ENCODE peak calls at places on chromosome 21, in nine cellular contexts. A is progenitor cell of endocrine pancreas; H is IMR-90; V is HCT116; C is ovary; X is NB4; S is brain microvascular endothelial cell; N is CD8-positive, alpha-beta T cell; E is HepG2. W is an unnamed sample.

GRCh38 chr21:46442938-46443337 is 15.8 kb upstream of the DIP2A start:
- DNase-seq in A (no peak), H (no peak), V (no peak), C (no peak), X (peak; percentile 16), S (no peak), N (no peak), E (no peak), W (no peak)

GRCh38 chr21:15826147-15826780 is 96.5 kb downstream of the USP25 start:
- DNase-seq in A (no peak), H (peak; percentile 54), V (peak; percentile 51), C (no peak), X (peak; percentile 55), S (no peak), N (no peak), E (peak; percentile 72), W (peak; percentile 85)

GRCh38 chr21:16587671-16588379 is 858.0 kb downstream of the USP25 start:
- DNase-seq in A (no peak), H (peak; percentile 77), V (no peak), C (peak; percentile 61), X (no peak), S (no peak), N (no peak), E (no peak), W (peak; percentile 84)

GRCh38 chr21:25107708-25108107 is 499.6 kb downstream of the MRPL39 start:
- DNase-seq in A (no peak), H (peak; percentile 94), V (no peak), C (no peak), X (peak; percentile 80), S (peak; percentile 62), N (no peak), E (no peak), W (peak; percentile 11)

GRCh38 chr21:45894107-45894810 is 87.3 kb upstream of the COL6A1 start:
- DNase-seq in A (no peak), H (peak; percentile 85), V (no peak), C (no peak), X (no peak), S (peak; percentile 53), N (no peak), E (no peak), W (no peak)

GRCh38 chr21:38806153-38806941 is 618 bp downstream of the ETS2 start:
- DNase-seq in A (peak; percentile 27), H (no peak), V (no peak), C (peak; percentile 59), X (peak; percentile 55), S (no peak), N (peak; percentile 24), E (no peak), W (no peak)

GRCh38 chr21:25964009-25964408 is 206.6 kb downstream of the APP start:
- DNase-seq in A (no peak), H (no peak), V (no peak), C (no peak), X (peak; percentile 1), S (no peak), N (no peak), E (no peak), W (peak; percentile 80)

GRCh38 chr21:22575165-22575584 is 1577.0 kb downstream of the NCAM2 start:
- DNase-seq in A (no peak), H (no peak), V (no peak), C (no peak), X (peak; percentile 50), S (no peak), N (no peak), E (no peak), W (no peak)

DNA sequence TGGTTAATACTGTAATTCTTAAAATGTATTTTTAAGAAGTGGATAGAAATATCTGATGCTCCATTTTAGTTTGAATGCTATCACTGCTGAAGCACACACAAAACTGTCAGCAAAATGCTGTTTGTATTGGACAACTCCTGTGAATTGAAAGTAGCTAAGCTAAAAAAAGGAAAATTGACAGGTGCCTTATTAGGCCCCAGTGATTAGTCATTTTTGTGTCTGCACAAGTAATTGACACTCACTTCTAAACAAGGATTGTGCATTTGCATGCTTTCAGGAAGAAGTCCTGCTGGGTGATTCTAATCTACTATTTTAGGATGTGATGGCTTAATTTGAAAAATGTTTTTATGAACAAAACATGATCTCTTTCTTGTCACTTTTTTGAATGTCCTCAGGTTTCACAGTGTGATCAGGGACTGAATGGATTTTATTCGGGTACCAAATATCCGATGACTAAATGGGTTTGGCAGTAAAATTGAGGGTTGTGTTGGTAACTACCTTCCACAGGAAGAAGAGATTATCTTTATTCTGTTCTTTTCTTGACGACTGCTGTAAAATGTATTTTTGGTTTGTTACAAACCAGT is 13.0 kb upstream of the MAP3K7CL start:
- DNase-seq in A (no peak), H (no peak), V (no peak), C (no peak), X (no peak), S (no peak), N (no peak), E (no peak), W (peak; percentile 40)
- TF ChIP-seq CTCF in A (no peak), H (no peak), V (no peak), C (no peak), X (no peak), S (no peak), N (no peak), E (no peak), W (no peak)

GRCh38 chr21:43858806-43859648 is 6.0 kb upstream of the AGPAT3 start:
- DNase-seq in A (no peak), H (no peak), V (no peak), C (no peak), X (no peak), S (no peak), N (no peak), E (peak; percentile 50), W (no peak)
- TF ChIP-seq CTCF in A (no peak), H (no peak), V (no peak), C (no peak), X (no peak), S (no peak), N (no peak), E (peak; percentile 46), W (no peak)

GRCh38 chr21:28742527-28742926 is 250.2 kb downstream of the LTN1 start:
- DNase-seq in A (no peak), H (peak; percentile 76), V (no peak), C (no peak), X (no peak), S (peak; percentile 33), N (no peak), E (no peak), W (peak; percentile 54)
- TF ChIP-seq CTCF in A (no peak), H (peak; percentile 75), V (no peak), C (no peak), X (no peak), S (peak; percentile 24), N (no peak), E (no peak), W (peak; percentile 35)

GRCh38 chr21:41407541-41408460 is 18.2 kb upstream of the MX1 start:
- DNase-seq in A (no peak), H (no peak), V (no peak), C (no peak), X (no peak), S (no peak), N (no peak), E (no peak), W (no peak)

GRCh38 chr21:41410361-41410760 is 15.7 kb upstream of the MX1 start:
- DNase-seq in A (no peak), H (no peak), V (no peak), C (no peak), X (no peak), S (no peak), N (no peak), E (no peak), W (no peak)

GRCh38 chr21:41406340-41406739 is 19.7 kb upstream of the MX1 start:
- DNase-seq in A (no peak), H (no peak), V (no peak), C (no peak), X (peak; percentile 55), S (no peak), N (no peak), E (no peak), W (no peak)

GRCh38 chr21:41411449-41412089 is 14.5 kb upstream of the MX1 start:
- DNase-seq in A (no peak), H (no peak), V (no peak), C (no peak), X (peak; percentile 31), S (no peak), N (peak; percentile 44), E (peak; percentile 9), W (peak; percentile 14)

DNA sequence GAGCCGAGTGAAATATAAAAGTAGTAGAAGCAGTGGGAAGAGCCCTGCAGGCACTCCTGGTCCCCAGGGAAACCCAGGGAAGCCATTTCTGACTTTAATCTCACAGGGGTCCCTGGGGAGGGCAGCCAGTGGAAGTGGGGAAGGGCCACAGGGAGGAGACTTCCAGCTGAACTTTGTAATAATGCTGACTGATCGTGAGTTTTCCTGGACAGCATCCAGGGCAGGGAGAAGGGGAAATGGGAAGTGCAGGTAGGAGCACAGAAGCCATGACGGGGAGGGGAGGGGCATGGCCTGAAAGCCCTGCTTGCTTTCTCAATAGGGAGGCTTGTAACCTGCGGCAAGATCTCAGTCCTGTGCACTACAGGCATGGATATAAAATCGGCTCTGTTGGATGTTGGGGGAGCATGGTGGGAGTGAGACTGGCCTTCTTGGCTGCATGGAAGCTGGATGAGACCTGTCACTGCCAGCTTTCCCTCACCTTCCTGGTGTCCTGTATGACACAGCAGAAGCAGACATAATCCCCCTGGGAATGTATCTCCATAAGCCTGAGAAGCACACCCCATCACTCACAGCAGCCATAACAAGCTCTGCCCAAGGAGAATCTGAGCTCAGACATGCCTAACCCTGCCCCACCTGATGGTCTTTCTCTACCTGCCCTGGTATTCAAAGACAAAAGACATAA is 15.1 kb upstream of the MX1 start:
- DNase-seq in A (no peak), H (no peak), V (no peak), C (no peak), X (no peak), S (no peak), N (no peak), E (no peak), W (peak; percentile 58)
- TF ChIP-seq CTCF in A (no peak), H (no peak), V (no peak), C (no peak), X (no peak), S (no peak), N (no peak), E (no peak), W (no peak)

GRCh38 chr21:36061445-36061844 is 1.1 kb upstream of the SETD4 start:
- DNase-seq in A (no peak), H (no peak), V (no peak), C (no peak), X (no peak), S (no peak), N (no peak), E (no peak), W (no peak)
- TF ChIP-seq CTCF in A (no peak), H (no peak), V (no peak), C (no peak), X (no peak), S (no peak), N (no peak), E (no peak), W (no peak)

GRCh38 chr21:32278518-32279376 is at the start of gene MIS18A:
- DNase-seq in A (peak; percentile 97), H (peak; percentile 96), V (peak; percentile 85), C (peak; percentile 97), X (peak; percentile 92), S (peak; percentile 97), N (peak; percentile 97), E (peak; percentile 89), W (peak; percentile 99)
- TF ChIP-seq CTCF in A (peak; percentile 3), H (no peak), V (no peak), C (peak; percentile 11), X (no peak), S (no peak), N (no peak), E (peak; percentile 42), W (peak; percentile 1)